ENCODE peak calls at places on chromosomes 12 and 14, in four cellular contexts. U is astrocyte; M is T-helper 2 cell; A is activated CD4-positive, alpha-beta T cell treated with anti-CD3 and anti-CD28 coated beads, Interleukin-2, amount 10 ng/mL, durations not matched to agents 7 days and 5 days. T is an unnamed sample.

GRCh38 chr14:58944226-58944769 is 244.2 kb upstream of the DAAM1 start:
- DNase-seq in U (no peak), A (no peak), M (no peak), T (no peak)

GRCh38 chr12:121839993-121840761 is 18.5 kb downstream of the HPD start:
- DNase-seq in M (no peak), U (no peak), A (no peak), T (no peak)

GRCh38 chr12:26245175-26245942 is 50.0 kb downstream of the SSPN start:
- DNase-seq in M (no peak), U (no peak), A (no peak), T (peak; percentile 20)

GRCh38 chr12:113167868-113168267 is 17.4 kb downstream of the DDX54 start:
- DNase-seq in A (no peak), M (no peak), U (no peak), T (no peak)

GRCh38 chr12:80821513-80822000 is 104.8 kb downstream of the MYF5 start:
- DNase-seq in M (no peak), U (no peak), A (no peak), T (no peak)

GRCh38 chr14:105475269-105475915 is 771 bp downstream of the CRIP2 start:
- DNase-seq in A (no peak), M (no peak), U (peak; percentile 34), T (no peak)

GRCh38 chr12:110582286-110583136 is 607 bp downstream of the PPTC7 start:
- DNase-seq in U (no peak), A (peak; percentile 70), M (peak; percentile 65), T (peak; percentile 26)

GRCh38 chr12:77204055-77204454 is 138.7 kb upstream of the E2F7 start:
- DNase-seq in A (no peak), U (no peak), M (no peak), T (no peak)

GRCh38 chr14:56325251-56325839 is 207.1 kb downstream of the PELI2 start:
- DNase-seq in M (no peak), U (peak; percentile 41), A (no peak), T (no peak)

T was measured in MM.1S.